ENCODE peak calls at places on chromosomes 11 and 22, in nine cellular contexts. One of them, this sample, is unnamed.

GRCh38 chr11:1820463-1821325 is 14.1 kb upstream of the SYT8 start:
- DNase-seq in SK-N-DZ: no peak
- DNase-seq in hypothalamus: no peak
- DNase-seq in stimulated activated CD4-positive, alpha-beta T cell treated with anti-CD3 and anti-CD28 coated beads, TNF-alpha, amount 100 ng/mL, for 24 hours: no peak
- DNase-seq in A549: no peak
- DNase-seq in NCI-H1092 treated with DMSO at 0.1 percent for 48 hours: no peak
- DNase-seq in posterior vena cava: peak
- DNase-seq in EL: peak
- DNase-seq in stimulated activated naive B cell treated with anti-CD40 and anti-IgM and Interleukin-4, amounts not matched to agents 10 μg/mL and 1 μg/mL and 100 μg/mL, for 72 hours: no peak
- DNase-seq in this sample: no peak

GRCh38 chr11:104385884-104386283 is 221.9 kb upstream of the PDGFD start:
- DNase-seq in NCI-H1092 treated with DMSO at 0.1 percent for 48 hours: no peak
- DNase-seq in posterior vena cava: no peak
- DNase-seq in stimulated activated CD4-positive, alpha-beta T cell treated with anti-CD3 and anti-CD28 coated beads, TNF-alpha, amount 100 ng/mL, for 24 hours: no peak
- DNase-seq in stimulated activated naive B cell treated with anti-CD40 and anti-IgM and Interleukin-4, amounts not matched to agents 10 μg/mL and 1 μg/mL and 100 μg/mL, for 72 hours: no peak
- DNase-seq in A549: no peak
- DNase-seq in EL: no peak
- DNase-seq in hypothalamus: no peak
- DNase-seq in SK-N-DZ: no peak
- DNase-seq in this sample: no peak

GRCh38 chr11:57546869-57547518 is 9.6 kb downstream of the SMTNL1 start:
- DNase-seq in EL: peak
- DNase-seq in posterior vena cava: no peak
- DNase-seq in stimulated activated naive B cell treated with anti-CD40 and anti-IgM and Interleukin-4, amounts not matched to agents 10 μg/mL and 1 μg/mL and 100 μg/mL, for 72 hours: no peak
- DNase-seq in SK-N-DZ: peak
- DNase-seq in NCI-H1092 treated with DMSO at 0.1 percent for 48 hours: no peak
- DNase-seq in A549: peak
- DNase-seq in hypothalamus: no peak
- DNase-seq in stimulated activated CD4-positive, alpha-beta T cell treated with anti-CD3 and anti-CD28 coated beads, TNF-alpha, amount 100 ng/mL, for 24 hours: no peak
- DNase-seq in this sample: no peak

GRCh38 chr11:70623906-70624597 is 225.7 kb downstream of the CTTN start:
- DNase-seq in NCI-H1092 treated with DMSO at 0.1 percent for 48 hours: no peak
- DNase-seq in SK-N-DZ: no peak
- DNase-seq in stimulated activated naive B cell treated with anti-CD40 and anti-IgM and Interleukin-4, amounts not matched to agents 10 μg/mL and 1 μg/mL and 100 μg/mL, for 72 hours: no peak
- DNase-seq in stimulated activated CD4-positive, alpha-beta T cell treated with anti-CD3 and anti-CD28 coated beads, TNF-alpha, amount 100 ng/mL, for 24 hours: no peak
- DNase-seq in A549: no peak
- DNase-seq in posterior vena cava: no peak
- DNase-seq in EL: no peak
- DNase-seq in hypothalamus: no peak
- DNase-seq in this sample: no peak

GRCh38 chr11:19232910-19233503 is 7.7 kb downstream of the E2F8 start:
- DNase-seq in NCI-H1092 treated with DMSO at 0.1 percent for 48 hours: no peak
- DNase-seq in EL: peak
- DNase-seq in hypothalamus: no peak
- DNase-seq in SK-N-DZ: no peak
- DNase-seq in stimulated activated naive B cell treated with anti-CD40 and anti-IgM and Interleukin-4, amounts not matched to agents 10 μg/mL and 1 μg/mL and 100 μg/mL, for 72 hours: no peak
- DNase-seq in posterior vena cava: no peak
- DNase-seq in stimulated activated CD4-positive, alpha-beta T cell treated with anti-CD3 and anti-CD28 coated beads, TNF-alpha, amount 100 ng/mL, for 24 hours: no peak
- DNase-seq in A549: peak
- DNase-seq in this sample: no peak

GRCh38 chr22:31393890-31394289 is 5.5 kb upstream of the DRG1 start:
- DNase-seq in stimulated activated naive B cell treated with anti-CD40 and anti-IgM and Interleukin-4, amounts not matched to agents 10 μg/mL and 1 μg/mL and 100 μg/mL, for 72 hours: no peak
- DNase-seq in EL: no peak
- DNase-seq in hypothalamus: no peak
- DNase-seq in A549: no peak
- DNase-seq in posterior vena cava: peak
- DNase-seq in SK-N-DZ: no peak
- DNase-seq in stimulated activated CD4-positive, alpha-beta T cell treated with anti-CD3 and anti-CD28 coated beads, TNF-alpha, amount 100 ng/mL, for 24 hours: no peak
- DNase-seq in NCI-H1092 treated with DMSO at 0.1 percent for 48 hours: no peak
- DNase-seq in this sample: no peak

GRCh38 chr11:130894322-130895025 is 21.8 kb downstream of the SNX19 start:
- DNase-seq in hypothalamus: peak
- DNase-seq in NCI-H1092 treated with DMSO at 0.1 percent for 48 hours: peak
- DNase-seq in stimulated activated CD4-positive, alpha-beta T cell treated with anti-CD3 and anti-CD28 coated beads, TNF-alpha, amount 100 ng/mL, for 24 hours: peak
- DNase-seq in SK-N-DZ: peak
- DNase-seq in stimulated activated naive B cell treated with anti-CD40 and anti-IgM and Interleukin-4, amounts not matched to agents 10 μg/mL and 1 μg/mL and 100 μg/mL, for 72 hours: peak
- DNase-seq in A549: peak
- DNase-seq in posterior vena cava: peak
- DNase-seq in EL: peak
- DNase-seq in this sample: peak

GRCh38 chr22:49093192-49093880 is 734.3 kb downstream of the BRD1 start:
- DNase-seq in posterior vena cava: no peak
- DNase-seq in EL: no peak
- DNase-seq in hypothalamus: no peak
- DNase-seq in A549: no peak
- DNase-seq in SK-N-DZ: peak
- DNase-seq in stimulated activated CD4-positive, alpha-beta T cell treated with anti-CD3 and anti-CD28 coated beads, TNF-alpha, amount 100 ng/mL, for 24 hours: no peak
- DNase-seq in NCI-H1092 treated with DMSO at 0.1 percent for 48 hours: no peak
- DNase-seq in stimulated activated naive B cell treated with anti-CD40 and anti-IgM and Interleukin-4, amounts not matched to agents 10 μg/mL and 1 μg/mL and 100 μg/mL, for 72 hours: no peak
- DNase-seq in this sample: no peak

GRCh38 chr11:72233773-72234513 is 9.4 kb downstream of the INPPL1 start:
- DNase-seq in A549: no peak
- DNase-seq in posterior vena cava: no peak
- DNase-seq in stimulated activated naive B cell treated with anti-CD40 and anti-IgM and Interleukin-4, amounts not matched to agents 10 μg/mL and 1 μg/mL and 100 μg/mL, for 72 hours: no peak
- DNase-seq in hypothalamus: no peak
- DNase-seq in EL: no peak
- DNase-seq in NCI-H1092 treated with DMSO at 0.1 percent for 48 hours: no peak
- DNase-seq in stimulated activated CD4-positive, alpha-beta T cell treated with anti-CD3 and anti-CD28 coated beads, TNF-alpha, amount 100 ng/mL, for 24 hours: no peak
- DNase-seq in SK-N-DZ: no peak
- DNase-seq in this sample: no peak

GRCh38 chr11:45924036-45924915 is 1.8 kb downstream of the LARGE2 start:
- DNase-seq in stimulated activated CD4-positive, alpha-beta T cell treated with anti-CD3 and anti-CD28 coated beads, TNF-alpha, amount 100 ng/mL, for 24 hours: no peak
- DNase-seq in NCI-H1092 treated with DMSO at 0.1 percent for 48 hours: no peak
- DNase-seq in stimulated activated naive B cell treated with anti-CD40 and anti-IgM and Interleukin-4, amounts not matched to agents 10 μg/mL and 1 μg/mL and 100 μg/mL, for 72 hours: no peak
- DNase-seq in SK-N-DZ: no peak
- DNase-seq in posterior vena cava: peak
- DNase-seq in hypothalamus: no peak
- DNase-seq in EL: no peak
- DNase-seq in A549: no peak
- DNase-seq in this sample: no peak

GRCh38 chr22:29154364-29155048 is 51.2 kb upstream of the EMID1 start:
- DNase-seq in stimulated activated CD4-positive, alpha-beta T cell treated with anti-CD3 and anti-CD28 coated beads, TNF-alpha, amount 100 ng/mL, for 24 hours: peak
- DNase-seq in A549: peak
- DNase-seq in posterior vena cava: peak
- DNase-seq in stimulated activated naive B cell treated with anti-CD40 and anti-IgM and Interleukin-4, amounts not matched to agents 10 μg/mL and 1 μg/mL and 100 μg/mL, for 72 hours: peak
- DNase-seq in EL: peak
- DNase-seq in SK-N-DZ: peak
- DNase-seq in hypothalamus: peak
- DNase-seq in NCI-H1092 treated with DMSO at 0.1 percent for 48 hours: peak
- DNase-seq in this sample: peak

This sample was measured in heart right ventricle.